ENCODE peak calls at places on chromosomes 7 and 10, in six cellular contexts. A is upper lobe of right lung, U is HFF-Myc, O is WTC11, X is heart right ventricle, H is HFFc6. Y is an unnamed sample.

GRCh38 chr10:103793920-103794883 is 61.2 kb downstream of the SH3PXD2A start:
- DNase-seq in A (peak; percentile 83), U (no peak), O (no peak), X (no peak), H (no peak), Y (no peak)

GRCh38 chr7:36153571-36154097 is 580 bp downstream of the EEPD1 start:
- DNase-seq in A (peak; percentile 82), U (no peak), O (no peak), X (peak; percentile 53), H (no peak), Y (no peak)

GRCh38 chr10:6313107-6313895 is 110.6 kb downstream of the PFKFB3 start:
- DNase-seq in A (no peak), U (no peak), O (no peak), X (no peak), H (no peak), Y (no peak)

GRCh38 chr10:88038268-88038667 is 174.8 kb downstream of the PTEN start:
- DNase-seq in A (no peak), U (peak; percentile 63), O (no peak), X (no peak), H (peak; percentile 50), Y (no peak)

GRCh38 chr7:12093365-12093764 is 117.7 kb upstream of the TMEM106B start:
- DNase-seq in A (no peak), U (no peak), O (no peak), X (no peak), H (no peak), Y (no peak)

GRCh38 chr10:12852732-12853131 is 148.8 kb downstream of the CCDC3 start:
- DNase-seq in A (no peak), U (peak; percentile 11), O (no peak), X (no peak), H (no peak), Y (no peak)

GRCh38 chr7:27129729-27130539 is 623 bp downstream of the HOXA4 start:
- DNase-seq in A (peak; percentile 65), U (no peak), O (no peak), X (no peak), H (no peak), Y (no peak)

GRCh38 chr10:79409038-79410035 is 36.1 kb downstream of the ZCCHC24 start:
- DNase-seq in A (no peak), U (no peak), O (no peak), X (peak; percentile 28), H (no peak), Y (peak; percentile 78)

GRCh38 chr10:122703483-122704448 is 4.1 kb upstream of the C10orf120 start:
- DNase-seq in A (peak; percentile 80), U (peak; percentile 2), O (peak; percentile 87), X (peak; percentile 74), H (peak; percentile 16), Y (no peak)

GRCh38 chr10:7408003-7408493 is 2.8 kb downstream of the SFMBT2 start:
- DNase-seq in A (peak; percentile 78), U (no peak), O (peak; percentile 43), X (peak; percentile 63), H (no peak), Y (no peak)

GRCh38 chr10:7409045-7409731 is 1.6 kb downstream of the SFMBT2 start:
- DNase-seq in A (no peak), U (no peak), O (no peak), X (peak; percentile 37), H (no peak), Y (no peak)

GRCh38 chr10:7409732-7410168 is 1.1 kb downstream of the SFMBT2 start:
- DNase-seq in A (no peak), U (no peak), O (no peak), X (no peak), H (no peak), Y (no peak)

GRCh38 chr10:7407368-7408002 is 3.3 kb downstream of the SFMBT2 start:
- DNase-seq in A (peak; percentile 65), U (no peak), O (peak; percentile 24), X (peak; percentile 23), H (no peak), Y (no peak)

DNA sequence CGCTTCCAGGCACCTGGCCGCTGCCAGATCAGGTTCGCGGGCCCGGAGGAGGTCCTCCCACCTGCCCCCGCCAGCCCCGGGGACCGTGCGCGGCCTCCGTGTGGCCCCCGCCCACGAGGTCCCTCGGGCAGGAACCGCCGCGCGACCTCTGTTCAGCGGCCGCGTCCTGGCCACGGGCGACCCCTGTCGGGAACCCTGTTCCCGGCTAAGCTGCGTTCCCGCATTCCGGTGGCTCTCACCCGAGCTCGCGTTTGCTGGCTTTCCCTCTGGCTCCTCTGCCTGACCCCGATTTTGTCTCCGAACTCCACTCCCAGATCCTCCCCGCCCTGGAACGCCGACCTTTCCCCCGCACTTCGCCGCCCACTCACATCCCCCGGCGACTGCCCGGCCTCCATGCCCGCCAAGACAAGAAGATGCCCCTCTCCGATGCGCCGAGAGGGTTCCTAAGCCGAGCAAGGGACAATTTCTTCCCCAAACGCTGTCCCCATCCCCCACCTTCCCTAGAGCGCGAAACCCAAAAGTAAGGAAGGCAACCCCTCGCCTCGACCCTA is 2.3 kb downstream of the SFMBT2 start:
- DNase-seq in A (peak; percentile 84), U (no peak), O (peak; percentile 59), X (peak; percentile 79), H (no peak), Y (no peak)
- TF ChIP-seq CTCF in A (peak; percentile 58), U (peak; percentile 29), O (no peak), X (peak; percentile 85), H (no peak), Y (peak; percentile 88)

DNA sequence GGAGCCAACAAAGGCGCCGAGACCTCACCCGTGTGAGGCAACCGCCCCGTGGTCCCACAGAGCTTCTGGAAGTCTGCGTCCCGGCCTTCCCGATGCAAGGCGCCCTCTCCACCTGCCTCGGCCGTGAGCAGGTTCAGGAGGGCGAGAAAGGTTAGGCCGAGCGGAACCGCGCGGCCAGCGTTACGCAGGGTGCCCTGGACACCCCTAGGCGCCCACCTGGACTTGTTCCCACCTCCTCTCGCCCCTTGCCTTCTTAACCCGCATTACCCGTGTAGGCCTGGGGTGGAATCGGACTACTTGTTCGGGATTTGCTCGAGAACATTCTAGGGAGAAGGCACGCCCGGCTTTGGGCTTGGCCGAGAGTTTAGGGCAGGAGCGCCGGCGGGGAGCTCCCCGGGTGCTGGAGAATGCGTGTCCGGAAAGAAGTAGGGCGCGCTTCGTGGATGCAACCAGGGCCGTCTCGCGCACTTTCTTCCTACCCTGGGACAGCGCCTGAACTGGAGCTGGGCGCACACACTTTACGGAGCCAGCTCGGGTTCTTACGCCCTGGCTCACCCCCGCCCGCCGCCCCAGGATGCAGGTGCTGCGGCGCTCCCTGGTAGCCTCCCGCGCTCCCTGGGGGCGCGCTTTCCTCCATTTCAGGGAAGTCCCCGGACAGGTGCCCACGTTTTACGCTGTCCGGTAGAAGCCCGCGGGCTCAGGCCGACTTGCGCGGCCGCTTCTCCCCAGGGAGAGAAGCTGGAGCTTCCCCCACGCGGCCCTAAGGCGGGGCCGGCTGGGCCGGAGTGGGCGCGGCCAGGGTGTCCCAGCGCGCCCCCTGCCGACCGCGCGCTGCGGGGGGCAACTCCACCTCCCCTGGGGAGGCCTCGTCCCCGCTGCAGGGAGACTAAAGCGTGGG is 74.5 kb downstream of the INSIG1 start:
- DNase-seq in A (peak; percentile 70), U (no peak), O (no peak), X (no peak), H (no peak), Y (peak; percentile 76)
- TF ChIP-seq CTCF in A (peak; percentile 36), U (peak; percentile 60), O (no peak), X (peak; percentile 45), H (peak; percentile 65), Y (peak; percentile 65)

DNA sequence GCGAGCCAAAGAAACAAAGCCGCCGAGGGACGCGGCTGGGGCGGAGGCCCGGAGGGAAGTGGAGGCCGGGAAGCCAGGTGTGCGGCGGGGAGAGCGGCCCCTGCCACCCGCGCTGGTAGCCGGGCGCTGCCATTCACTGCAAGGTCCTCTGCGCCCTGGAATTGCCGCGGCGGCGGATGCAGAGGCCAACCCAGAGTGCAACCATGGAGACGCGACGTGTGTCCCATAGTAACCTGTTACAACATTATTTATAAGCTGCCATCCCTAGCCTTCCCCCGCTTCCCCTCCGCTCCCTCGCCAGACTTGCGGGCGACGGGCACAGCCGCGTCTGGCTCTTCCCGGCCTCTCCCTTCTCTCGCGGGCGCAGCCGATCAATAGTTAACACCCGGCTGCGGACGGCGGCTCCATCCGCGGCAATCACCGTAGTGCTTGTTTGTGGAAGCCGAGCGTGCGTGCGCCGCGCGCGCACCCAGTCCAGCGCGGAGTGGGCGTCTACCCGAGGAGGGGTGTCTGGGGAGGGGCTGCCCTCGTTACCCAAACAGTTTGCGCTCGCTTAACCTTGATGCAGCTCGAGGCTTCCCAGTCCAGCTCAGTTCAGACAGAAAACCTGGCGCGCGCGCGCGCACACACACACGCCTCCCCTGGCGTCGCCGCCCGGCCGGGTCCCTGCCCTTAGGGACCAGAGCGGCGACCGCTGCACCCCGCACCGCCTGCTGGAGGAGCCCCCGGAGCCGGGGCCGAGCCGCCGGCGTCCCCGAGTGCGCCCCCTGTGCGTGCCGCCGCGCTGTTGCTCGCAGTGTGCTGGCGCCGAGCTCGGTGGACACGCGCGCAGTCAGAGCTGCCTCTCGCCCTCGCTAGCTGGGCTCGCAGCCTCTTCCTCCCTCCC is 165.4 kb upstream of the DPP6 start:
- DNase-seq in A (no peak), U (no peak), O (no peak), X (no peak), H (no peak), Y (peak; percentile 88)
- TF ChIP-seq CTCF in A (no peak), U (no peak), O (no peak), X (no peak), H (no peak), Y (no peak)

GRCh38 chr10:97969538-97969937 is 60.9 kb downstream of the CRTAC1 start:
- DNase-seq in A (no peak), U (no peak), O (no peak), X (no peak), H (no peak), Y (no peak)
- TF ChIP-seq CTCF in A (no peak), U (no peak), O (no peak), X (no peak), H (no peak), Y (no peak)

GRCh38 chr7:24891173-24891787 is 88.7 kb downstream of the OSBPL3 start:
- DNase-seq in A (no peak), U (no peak), O (no peak), X (no peak), H (no peak), Y (no peak)

GRCh38 chr7:24889611-24890010 is 90.4 kb downstream of the OSBPL3 start:
- DNase-seq in A (no peak), U (no peak), O (no peak), X (no peak), H (no peak), Y (no peak)

GRCh38 chr7:24896031-24896433 is 83.9 kb downstream of the OSBPL3 start:
- DNase-seq in A (no peak), U (no peak), O (no peak), X (no peak), H (no peak), Y (no peak)

GRCh38 chr7:24898691-24899090 is 81.3 kb downstream of the OSBPL3 start:
- DNase-seq in A (no peak), U (no peak), O (no peak), X (no peak), H (peak; percentile 53), Y (no peak)

GRCh38 chr7:24894670-24895221 is 85.2 kb downstream of the OSBPL3 start:
- DNase-seq in A (no peak), U (no peak), O (peak; percentile 56), X (no peak), H (no peak), Y (no peak)
- TF ChIP-seq CTCF in A (peak; percentile 16), U (peak; percentile 38), O (peak; percentile 16), X (peak; percentile 47), H (peak; percentile 72), Y (peak; percentile 53)